ENCODE peak calls at places on chromosomes 7 and 10, in ten cellular contexts. One of them, this sample, is unnamed.

GRCh38 chr10:44959243-44960097 is at the start of gene RASSF4:
- DNase-seq in colonic mucosa: peak; percentile 97
- DNase-seq in heart right ventricle: peak; percentile 94
- DNase-seq in epithelial cell of prostate: no peak
- DNase-seq in mucosa of gallbladder: peak; percentile 92
- DNase-seq in RPMI7951: peak; percentile 77
- DNase-seq in neuronal stem cell: peak; percentile 89
- DNase-seq in GM13976: peak; percentile 99
- DNase-seq in GM19239: peak; percentile 90
- DNase-seq in natural killer cell treated with Interleukin-12 subunit alpha and Interleukin-12 subunit beta and Interleukin-15 and Interleukin-18, amount 100 ng/mL, for 72 hours: peak; percentile 95
- DNase-seq in this sample: peak; percentile 98

GRCh38 chr7:156222611-156223010 is 410.3 kb upstream of the SHH start:
- DNase-seq in colonic mucosa: no peak
- DNase-seq in GM19239: no peak
- DNase-seq in epithelial cell of prostate: no peak
- DNase-seq in GM13976: no peak
- DNase-seq in natural killer cell treated with Interleukin-12 subunit alpha and Interleukin-12 subunit beta and Interleukin-15 and Interleukin-18, amount 100 ng/mL, for 72 hours: no peak
- DNase-seq in heart right ventricle: no peak
- DNase-seq in neuronal stem cell: no peak
- DNase-seq in mucosa of gallbladder: no peak
- DNase-seq in RPMI7951: no peak
- DNase-seq in this sample: no peak

GRCh38 chr10:104641150-104642000 is at the start of gene SORCS3:
- DNase-seq in mucosa of gallbladder: no peak
- DNase-seq in epithelial cell of prostate: no peak
- DNase-seq in GM19239: no peak
- DNase-seq in RPMI7951: no peak
- DNase-seq in heart right ventricle: no peak
- DNase-seq in GM13976: no peak
- DNase-seq in colonic mucosa: no peak
- DNase-seq in neuronal stem cell: peak; percentile 44
- DNase-seq in natural killer cell treated with Interleukin-12 subunit alpha and Interleukin-12 subunit beta and Interleukin-15 and Interleukin-18, amount 100 ng/mL, for 72 hours: no peak
- DNase-seq in this sample: no peak

GRCh38 chr7:77627307-77627671 is 69.0 kb upstream of the RSBN1L start:
- DNase-seq in mucosa of gallbladder: no peak
- DNase-seq in neuronal stem cell: no peak
- DNase-seq in heart right ventricle: no peak
- DNase-seq in GM19239: no peak
- DNase-seq in epithelial cell of prostate: no peak
- DNase-seq in natural killer cell treated with Interleukin-12 subunit alpha and Interleukin-12 subunit beta and Interleukin-15 and Interleukin-18, amount 100 ng/mL, for 72 hours: no peak
- DNase-seq in RPMI7951: no peak
- DNase-seq in GM13976: no peak
- DNase-seq in colonic mucosa: no peak
- DNase-seq in this sample: no peak

GRCh38 chr10:13219685-13220670 is 14.2 kb downstream of the UCMA start:
- DNase-seq in heart right ventricle: no peak
- DNase-seq in GM13976: peak; percentile 69
- DNase-seq in epithelial cell of prostate: no peak
- DNase-seq in colonic mucosa: peak; percentile 20
- DNase-seq in mucosa of gallbladder: no peak
- DNase-seq in GM19239: no peak
- DNase-seq in neuronal stem cell: no peak
- DNase-seq in natural killer cell treated with Interleukin-12 subunit alpha and Interleukin-12 subunit beta and Interleukin-15 and Interleukin-18, amount 100 ng/mL, for 72 hours: no peak
- DNase-seq in RPMI7951: peak; percentile 53
- DNase-seq in this sample: peak; percentile 46

GRCh38 chr7:155106356-155106755 is 36.2 kb downstream of the HTR5A start:
- DNase-seq in GM19239: no peak
- DNase-seq in neuronal stem cell: no peak
- DNase-seq in GM13976: no peak
- DNase-seq in colonic mucosa: no peak
- DNase-seq in RPMI7951: no peak
- DNase-seq in heart right ventricle: no peak
- DNase-seq in mucosa of gallbladder: no peak
- DNase-seq in epithelial cell of prostate: no peak
- DNase-seq in natural killer cell treated with Interleukin-12 subunit alpha and Interleukin-12 subunit beta and Interleukin-15 and Interleukin-18, amount 100 ng/mL, for 72 hours: no peak
- DNase-seq in this sample: no peak

GRCh38 chr10:132904814-132905649 is 37.3 kb downstream of the CFAP46 start:
- DNase-seq in epithelial cell of prostate: no peak
- DNase-seq in GM19239: no peak
- DNase-seq in mucosa of gallbladder: no peak
- DNase-seq in GM13976: no peak
- DNase-seq in colonic mucosa: no peak
- DNase-seq in heart right ventricle: no peak
- DNase-seq in neuronal stem cell: no peak
- DNase-seq in natural killer cell treated with Interleukin-12 subunit alpha and Interleukin-12 subunit beta and Interleukin-15 and Interleukin-18, amount 100 ng/mL, for 72 hours: peak; percentile 62
- DNase-seq in RPMI7951: no peak
- DNase-seq in this sample: peak; percentile 41

GRCh38 chr10:43461950-43462349 is 25.0 kb downstream of the ZNF487 start:
- DNase-seq in colonic mucosa: peak; percentile 57
- DNase-seq in neuronal stem cell: peak; percentile 70
- DNase-seq in epithelial cell of prostate: peak; percentile 24
- DNase-seq in mucosa of gallbladder: peak; percentile 42
- DNase-seq in GM19239: peak; percentile 58
- DNase-seq in natural killer cell treated with Interleukin-12 subunit alpha and Interleukin-12 subunit beta and Interleukin-15 and Interleukin-18, amount 100 ng/mL, for 72 hours: no peak
- DNase-seq in GM13976: peak; percentile 68
- DNase-seq in RPMI7951: peak; percentile 70
- DNase-seq in heart right ventricle: peak; percentile 59
- DNase-seq in this sample: no peak

GRCh38 chr7:141276031-141276430 is 202.2 kb downstream of the TMEM178B start:
- DNase-seq in epithelial cell of prostate: no peak
- DNase-seq in neuronal stem cell: no peak
- DNase-seq in mucosa of gallbladder: no peak
- DNase-seq in RPMI7951: peak; percentile 60
- DNase-seq in GM13976: no peak
- DNase-seq in colonic mucosa: no peak
- DNase-seq in natural killer cell treated with Interleukin-12 subunit alpha and Interleukin-12 subunit beta and Interleukin-15 and Interleukin-18, amount 100 ng/mL, for 72 hours: no peak
- DNase-seq in heart right ventricle: peak; percentile 19
- DNase-seq in GM19239: no peak
- DNase-seq in this sample: no peak

GRCh38 chr7:7554647-7555575 is 11.8 kb upstream of the MIOS start:
- DNase-seq in neuronal stem cell: no peak
- DNase-seq in heart right ventricle: no peak
- DNase-seq in GM19239: no peak
- DNase-seq in epithelial cell of prostate: no peak
- DNase-seq in colonic mucosa: no peak
- DNase-seq in GM13976: no peak
- DNase-seq in mucosa of gallbladder: no peak
- DNase-seq in RPMI7951: no peak
- DNase-seq in natural killer cell treated with Interleukin-12 subunit alpha and Interleukin-12 subunit beta and Interleukin-15 and Interleukin-18, amount 100 ng/mL, for 72 hours: no peak
- DNase-seq in this sample: no peak

GRCh38 chr7:128010392-128011078 is 20.7 kb downstream of the LRRC4 start:
- DNase-seq in natural killer cell treated with Interleukin-12 subunit alpha and Interleukin-12 subunit beta and Interleukin-15 and Interleukin-18, amount 100 ng/mL, for 72 hours: no peak
- DNase-seq in RPMI7951: no peak
- DNase-seq in GM13976: no peak
- DNase-seq in epithelial cell of prostate: no peak
- DNase-seq in heart right ventricle: no peak
- DNase-seq in neuronal stem cell: no peak
- DNase-seq in mucosa of gallbladder: no peak
- DNase-seq in GM19239: no peak
- DNase-seq in colonic mucosa: no peak
- DNase-seq in this sample: no peak

GRCh38 chr7:38310601-38311057 is 37.2 kb upstream of the TARP start:
- DNase-seq in neuronal stem cell: no peak
- DNase-seq in colonic mucosa: no peak
- DNase-seq in RPMI7951: peak; percentile 48
- DNase-seq in GM13976: no peak
- DNase-seq in mucosa of gallbladder: peak; percentile 21
- DNase-seq in natural killer cell treated with Interleukin-12 subunit alpha and Interleukin-12 subunit beta and Interleukin-15 and Interleukin-18, amount 100 ng/mL, for 72 hours: no peak
- DNase-seq in heart right ventricle: peak; percentile 11
- DNase-seq in GM19239: no peak
- DNase-seq in epithelial cell of prostate: no peak
- DNase-seq in this sample: no peak

GRCh38 chr10:60377955-60378354 is 11.7 kb downstream of the ANK3 start:
- DNase-seq in GM19239: no peak
- DNase-seq in neuronal stem cell: no peak
- DNase-seq in colonic mucosa: no peak
- DNase-seq in GM13976: no peak
- DNase-seq in heart right ventricle: no peak
- DNase-seq in epithelial cell of prostate: no peak
- DNase-seq in RPMI7951: no peak
- DNase-seq in mucosa of gallbladder: no peak
- DNase-seq in natural killer cell treated with Interleukin-12 subunit alpha and Interleukin-12 subunit beta and Interleukin-15 and Interleukin-18, amount 100 ng/mL, for 72 hours: no peak
- DNase-seq in this sample: no peak

GRCh38 chr10:63910806-63911205 is 389.6 kb downstream of the REEP3 start:
- DNase-seq in natural killer cell treated with Interleukin-12 subunit alpha and Interleukin-12 subunit beta and Interleukin-15 and Interleukin-18, amount 100 ng/mL, for 72 hours: no peak
- DNase-seq in RPMI7951: no peak
- DNase-seq in neuronal stem cell: peak; percentile 66
- DNase-seq in mucosa of gallbladder: no peak
- DNase-seq in heart right ventricle: no peak
- DNase-seq in colonic mucosa: no peak
- DNase-seq in epithelial cell of prostate: no peak
- DNase-seq in GM13976: no peak
- DNase-seq in GM19239: no peak
- DNase-seq in this sample: no peak

GRCh38 chr10:47451275-47451997 is 32.5 kb downstream of the ANXA8 start:
- DNase-seq in RPMI7951: no peak
- DNase-seq in colonic mucosa: no peak
- DNase-seq in epithelial cell of prostate: no peak
- DNase-seq in natural killer cell treated with Interleukin-12 subunit alpha and Interleukin-12 subunit beta and Interleukin-15 and Interleukin-18, amount 100 ng/mL, for 72 hours: peak; percentile 59
- DNase-seq in neuronal stem cell: no peak
- DNase-seq in mucosa of gallbladder: no peak
- DNase-seq in GM19239: no peak
- DNase-seq in GM13976: peak; percentile 15
- DNase-seq in heart right ventricle: no peak
- DNase-seq in this sample: peak; percentile 42

GRCh38 chr10:100738055-100738827 is 7.1 kb upstream of the PAX2 start:
- DNase-seq in GM19239: no peak
- DNase-seq in mucosa of gallbladder: no peak
- DNase-seq in GM13976: no peak
- DNase-seq in heart right ventricle: no peak
- DNase-seq in epithelial cell of prostate: no peak
- DNase-seq in RPMI7951: no peak
- DNase-seq in colonic mucosa: no peak
- DNase-seq in natural killer cell treated with Interleukin-12 subunit alpha and Interleukin-12 subunit beta and Interleukin-15 and Interleukin-18, amount 100 ng/mL, for 72 hours: no peak
- DNase-seq in neuronal stem cell: no peak
- DNase-seq in this sample: peak; percentile 46

GRCh38 chr10:95096143-95096542 is 26.8 kb upstream of the CYP2C8 start:
- DNase-seq in GM19239: no peak
- DNase-seq in heart right ventricle: no peak
- DNase-seq in neuronal stem cell: no peak
- DNase-seq in GM13976: no peak
- DNase-seq in RPMI7951: no peak
- DNase-seq in colonic mucosa: peak; percentile 72
- DNase-seq in natural killer cell treated with Interleukin-12 subunit alpha and Interleukin-12 subunit beta and Interleukin-15 and Interleukin-18, amount 100 ng/mL, for 72 hours: no peak
- DNase-seq in epithelial cell of prostate: no peak
- DNase-seq in mucosa of gallbladder: no peak
- DNase-seq in this sample: no peak

GRCh38 chr7:6273380-6273837 is 985 bp upstream of the CYTH3 start:
- DNase-seq in RPMI7951: no peak
- DNase-seq in neuronal stem cell: no peak
- DNase-seq in heart right ventricle: no peak
- DNase-seq in GM13976: no peak
- DNase-seq in epithelial cell of prostate: no peak
- DNase-seq in GM19239: no peak
- DNase-seq in mucosa of gallbladder: no peak
- DNase-seq in colonic mucosa: peak; percentile 91
- DNase-seq in natural killer cell treated with Interleukin-12 subunit alpha and Interleukin-12 subunit beta and Interleukin-15 and Interleukin-18, amount 100 ng/mL, for 72 hours: no peak
- DNase-seq in this sample: no peak

This sample was measured in upper lobe of right lung.